ENCODE peak calls at places on chromosome 10, in nine cellular contexts. O is mesenchymal stem cell; G is IMR-90; M is mesendoderm; H is heart left ventricle; V is colonic mucosa; Z is CD8-positive, alpha-beta memory T cell; B is naive thymus-derived CD4-positive, alpha-beta T cell; W is K562. I is an unnamed sample. For H3K4me1, the result is how much of the 10 kb centered on the place peaks cover.

GRCh38 chr10:132651511-132652029 is 114.0 kb downstream of the INPP5A start:
- DNase-seq in Z (no peak), B (no peak), G (no peak), O (no peak), H (peak), M (no peak), V (no peak), W (no peak), I (no peak)

GRCh38 chr10:30502266-30503058 is 68.5 kb downstream of the MAP3K8 start:
- DNase-seq in V (no peak), H (no peak), G (peak), B (no peak), M (peak), O (peak), W (peak), Z (peak), I (no peak)

GRCh38 chr10:6637053-6637452 is 57.0 kb upstream of the PRKCQ start:
- DNase-seq in B (no peak), W (no peak), V (no peak), G (no peak), Z (no peak), O (no peak), M (no peak), H (no peak), I (no peak)

GRCh38 chr10:22805304-22805703 is 90.9 kb upstream of the PIP4K2A start:
- DNase-seq in W (no peak), M (peak), Z (no peak), H (no peak), V (no peak), O (peak), G (peak), B (no peak), I (no peak)

GRCh38 chr10:53406532-53406931 is 633.9 kb upstream of the MBL2 start:
- DNase-seq in H (no peak), W (no peak), B (no peak), M (no peak), G (peak), O (peak), V (no peak), Z (no peak), I (no peak)

GRCh38 chr10:112374724-112375541 is 1.0 kb downstream of the ACSL5 start:
- DNase-seq in V (peak), H (no peak), Z (no peak), G (no peak), M (peak), B (peak), W (no peak), O (peak), I (no peak)

GRCh38 chr10:43061331-43061730 is 15.5 kb upstream of the RET start:
- DNase-seq in W (no peak), M (no peak), B (no peak), Z (no peak), G (no peak), V (no peak), O (no peak), H (no peak), I (no peak)

GRCh38 chr10:102408728-102409603 is 9.6 kb downstream of the PSD start:
- DNase-seq in V (no peak), O (peak), G (peak), M (peak), Z (peak), H (peak), W (peak), B (peak), I (no peak)

GRCh38 chr10:114749545-114749944 is 72.0 kb upstream of the FHIP2A start:
- DNase-seq in G (no peak), M (no peak), O (no peak), H (no peak), V (no peak), W (peak), B (no peak), Z (no peak), I (peak)

GRCh38 chr10:92264249-92264648 is 26.6 kb downstream of the CPEB3 start:
- DNase-seq in H (no peak), M (no peak), V (no peak), Z (no peak), G (no peak), B (no peak), W (no peak), O (no peak), I (no peak)

GRCh38 chr10:53748319-53748718 is 975.7 kb upstream of the MBL2 start:
- DNase-seq in M (no peak), W (no peak), V (no peak), O (no peak), H (no peak), Z (no peak), B (no peak), G (no peak), I (no peak)

GRCh38 chr10:77598606-77599005 is 39.0 kb downstream of the KCNMA1 start:
- DNase-seq in Z (no peak), B (no peak), W (no peak), G (no peak), M (no peak), O (no peak), H (no peak), V (no peak), I (no peak)

GRCh38 chr10:121112618-121113384 is 261.6 kb downstream of the WDR11 start:
- DNase-seq in G (no peak), M (peak), Z (no peak), B (no peak), W (no peak), H (no peak), V (no peak), O (no peak), I (no peak)

DNA sequence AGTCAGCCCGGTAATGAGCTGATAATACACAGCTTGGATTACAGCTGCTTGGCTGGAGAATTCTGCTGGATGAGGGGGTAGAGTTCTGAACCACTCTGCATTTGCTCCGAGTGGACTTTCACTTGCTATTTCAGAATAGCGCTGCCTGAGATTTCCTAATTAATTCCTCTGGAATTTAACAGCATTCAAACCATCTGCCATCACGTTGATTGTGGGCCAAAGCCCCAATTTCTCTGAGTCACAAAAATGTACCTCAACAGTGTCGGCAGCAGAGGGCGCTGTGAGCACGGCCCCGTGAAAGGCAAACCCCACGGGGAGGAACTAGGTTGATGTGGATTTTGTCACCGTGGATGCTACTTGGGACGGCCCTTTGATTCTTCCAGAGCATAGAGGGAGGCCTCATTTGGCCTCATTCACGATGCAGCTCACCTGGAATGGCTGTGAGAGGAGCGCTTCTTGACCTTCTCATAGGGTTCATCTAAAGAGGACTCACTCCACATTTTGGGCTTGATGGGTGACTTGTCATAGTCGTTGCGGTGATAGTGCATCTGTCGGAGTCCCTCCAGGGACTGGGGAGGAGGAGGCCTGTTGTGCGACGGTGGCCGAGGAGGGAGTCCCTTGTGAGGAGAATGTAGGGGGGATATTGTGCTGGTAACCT is 73.3 kb downstream of the PRPF18 start:
- DNase-seq in W (peak), M (peak), V (peak), B (peak), O (peak), H (peak), G (peak), Z (peak), I (peak)
- H3K27ac ChIP-seq in W (no peak), M (no peak), V (no peak), B (no peak), O (peak), H (peak), G (peak), Z (no peak), I (peak)

GRCh38 chr10:103661198-103661950 is 167.9 kb downstream of the NEURL1 start:
- DNase-seq in V (peak), W (no peak), H (peak), G (peak), M (peak), Z (peak), O (peak), B (peak), I (peak)
- H3K4me1 ChIP-seq in V (under half), W (under half), H (under half), G (under half), M (under half), Z (under half), O (under half), B (under half), I (under half)

GRCh38 chr10:96420610-96421009 is 61.8 kb upstream of the OPALIN start:
- DNase-seq in B (no peak), G (no peak), V (no peak), H (no peak), M (no peak), Z (no peak), O (no peak), W (no peak), I (no peak)

GRCh38 chr10:96421995-96422394 is 63.2 kb upstream of the OPALIN start:
- DNase-seq in O (no peak), Z (no peak), H (no peak), B (no peak), W (no peak), M (no peak), G (no peak), V (no peak), I (no peak)

GRCh38 chr10:96418582-96418981 is 59.8 kb upstream of the OPALIN start:
- DNase-seq in M (no peak), G (no peak), Z (no peak), O (no peak), W (no peak), H (no peak), V (no peak), B (no peak), I (no peak)

GRCh38 chr10:96419351-96419750 is 60.5 kb upstream of the OPALIN start:
- DNase-seq in G (no peak), Z (no peak), V (no peak), W (no peak), B (no peak), M (no peak), H (no peak), O (no peak), I (no peak)

DNA sequence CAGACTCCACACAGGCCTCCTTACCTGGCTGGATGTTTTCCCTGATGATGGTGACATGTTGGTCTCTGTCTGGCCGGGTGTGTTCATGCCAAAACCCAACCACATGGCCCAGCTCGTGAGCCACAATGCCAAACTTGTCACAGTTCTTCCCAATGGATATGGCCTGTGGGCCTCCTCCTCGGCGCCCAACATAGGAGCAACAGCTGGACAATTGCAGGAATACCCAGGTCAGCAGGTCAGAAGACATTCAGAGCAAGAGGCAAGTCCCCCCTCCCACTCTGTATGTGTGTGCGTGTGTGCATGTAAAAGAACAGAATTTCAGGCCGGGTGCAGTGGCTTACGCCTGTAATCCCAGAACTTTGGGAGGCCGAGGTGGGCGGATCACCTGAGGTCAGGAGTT is 63.7 kb upstream of the OPALIN start:
- DNase-seq in B (no peak), M (no peak), W (no peak), H (no peak), Z (no peak), G (no peak), O (no peak), V (no peak), I (no peak)
- H3K27ac ChIP-seq in B (no peak), M (no peak), W (no peak), H (no peak), Z (no peak), G (no peak), O (no peak), V (no peak), I (no peak)

GRCh38 chr10:18875480-18875879 is 173.1 kb upstream of the MALRD1 start:
- DNase-seq in W (no peak), G (peak), Z (no peak), V (no peak), B (no peak), O (no peak), H (no peak), M (no peak), I (no peak)
- H3K4me1 ChIP-seq in W (under half), G (under half), Z (under half), V (under half), B (under half), O (under half), H (under half), M (under half), I (under half)

DNA sequence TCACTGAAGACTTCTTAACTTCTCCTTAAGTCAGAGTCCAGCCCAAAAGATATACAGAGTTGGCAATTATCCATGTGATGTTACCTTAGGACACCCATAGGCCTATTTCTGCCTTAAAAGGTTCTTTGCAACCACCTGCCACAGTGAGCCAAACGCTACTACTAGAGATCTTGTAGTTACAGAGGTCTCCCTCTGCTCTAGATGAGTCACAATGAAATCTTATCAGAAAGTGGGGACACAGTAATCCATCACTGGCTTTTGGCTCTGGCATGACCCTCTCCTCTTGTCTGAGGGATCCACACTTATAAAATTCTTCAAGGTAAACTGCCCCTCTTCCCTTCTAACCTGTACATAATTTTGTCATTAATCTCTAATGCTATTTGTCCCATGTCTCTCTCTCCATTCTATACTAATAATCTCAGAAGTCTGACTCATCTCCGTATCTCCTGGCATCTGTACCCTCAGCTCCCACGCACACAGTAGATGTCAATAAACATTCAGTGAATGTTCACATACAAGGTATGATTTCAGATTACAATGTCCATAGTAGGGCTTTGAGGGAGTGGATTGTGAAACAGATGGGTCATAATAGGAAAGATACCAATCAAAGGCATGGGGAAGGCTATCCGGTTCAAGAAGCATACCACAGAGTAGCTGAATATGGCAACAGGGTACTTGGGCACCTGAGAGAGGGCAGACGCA is 112.1 kb downstream of the SGMS1 start:
- DNase-seq in W (peak), O (no peak), H (no peak), B (no peak), V (no peak), M (no peak), Z (no peak), G (peak), I (no peak)
- H3K27ac ChIP-seq in W (no peak), O (no peak), H (no peak), B (no peak), V (no peak), M (no peak), Z (no peak), G (no peak), I (peak)

DNA sequence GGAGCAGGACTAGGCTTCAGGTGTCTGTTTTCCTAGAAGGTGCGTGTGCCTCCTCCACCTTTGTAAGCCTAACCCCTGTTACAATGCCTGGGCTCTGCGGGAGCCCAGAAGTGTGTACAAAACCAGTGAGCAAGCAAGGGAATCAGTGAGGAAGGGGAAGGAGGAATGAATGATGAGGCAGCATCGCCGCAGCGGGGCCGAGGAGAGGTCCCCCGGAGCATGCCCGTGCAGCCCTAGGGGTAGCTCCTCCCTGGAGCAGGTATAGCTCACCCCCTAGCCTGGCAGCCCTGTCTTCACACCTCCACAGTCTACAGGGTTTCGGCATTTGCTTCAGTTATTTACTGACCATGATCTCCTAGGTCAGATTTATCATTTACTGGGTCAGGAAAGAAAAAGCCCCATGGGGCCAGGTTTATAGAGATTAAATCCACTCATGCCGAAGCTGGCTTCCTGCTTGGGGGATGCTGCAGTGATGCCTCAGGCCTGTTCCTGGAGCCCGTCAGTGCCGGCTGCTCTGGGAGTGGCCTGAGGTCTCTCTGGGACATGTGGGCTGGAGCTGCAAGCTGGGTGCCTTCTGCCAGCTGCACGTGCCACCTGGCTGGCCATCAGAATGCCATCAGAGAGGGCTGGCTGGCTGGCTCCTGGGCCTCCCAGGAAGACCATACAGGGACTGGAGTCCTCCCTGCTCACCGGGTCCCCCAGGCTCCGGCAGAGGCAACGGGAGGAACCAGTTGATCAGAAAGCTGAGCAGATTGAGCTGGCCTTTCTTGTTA is 138.9 kb downstream of the GRK5 start:
- DNase-seq in O (no peak), W (no peak), H (peak), B (no peak), Z (peak), M (no peak), G (no peak), V (no peak), I (no peak)
- H3K4me1 ChIP-seq in O (under half), W (under half), H (under half), B (under half), Z (under half), M (under half), G (under half), V (under half), I (under half)

GRCh38 chr10:75181073-75181472 is 29.5 kb upstream of the VDAC2 start:
- DNase-seq in Z (no peak), G (peak), B (no peak), O (no peak), W (no peak), H (no peak), M (no peak), V (no peak), I (no peak)

GRCh38 chr10:75176046-75176445 is 34.5 kb upstream of the VDAC2 start:
- DNase-seq in G (no peak), V (no peak), O (no peak), B (no peak), M (no peak), W (no peak), H (no peak), Z (no peak), I (no peak)

GRCh38 chr10:75176736-75177135 is 33.9 kb upstream of the VDAC2 start:
- DNase-seq in B (no peak), M (no peak), O (no peak), H (no peak), V (no peak), W (no peak), Z (no peak), G (no peak), I (no peak)

GRCh38 chr10:75179657-75180177 is 30.9 kb upstream of the VDAC2 start:
- DNase-seq in W (no peak), O (no peak), H (no peak), V (no peak), G (peak), M (no peak), B (no peak), Z (no peak), I (no peak)

GRCh38 chr10:75180592-75180991 is 30.0 kb upstream of the VDAC2 start:
- DNase-seq in V (no peak), Z (no peak), B (no peak), W (no peak), O (no peak), H (no peak), G (peak), M (no peak), I (no peak)
- H3K27ac ChIP-seq in V (no peak), Z (no peak), B (no peak), W (no peak), O (no peak), H (peak), G (peak), M (no peak), I (no peak)

DNA sequence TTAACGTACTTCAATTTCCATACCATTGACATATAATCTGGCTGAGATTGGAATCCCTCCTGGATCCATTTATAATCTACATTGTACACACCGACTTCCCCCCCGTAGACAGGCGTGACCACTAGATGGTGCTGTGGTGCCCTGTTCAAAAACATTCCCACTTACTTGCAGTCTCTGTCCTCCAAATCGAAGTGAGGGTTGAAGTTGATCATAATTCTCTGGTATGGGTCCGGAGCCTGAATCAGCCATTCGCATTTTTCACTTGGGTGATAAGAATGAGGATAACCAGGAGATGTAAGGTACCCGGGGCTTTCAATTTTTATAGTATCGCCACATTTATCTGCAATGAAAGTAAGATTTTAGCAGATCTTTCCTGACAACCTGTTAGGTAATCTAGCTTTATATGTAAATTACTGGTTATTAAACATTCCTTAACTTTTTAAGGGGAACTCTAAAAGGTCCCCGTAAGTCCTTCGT is 3.9 kb downstream of the NRP1 start:
- DNase-seq in V (peak), G (peak), Z (peak), O (peak), H (peak), W (peak), M (peak), B (peak), I (peak)
- H3K4me1 ChIP-seq in V (under half), G (under half), Z (under half), O (under half), H (under half), W (under half), M (under half), B (under half), I (under half)

DNA sequence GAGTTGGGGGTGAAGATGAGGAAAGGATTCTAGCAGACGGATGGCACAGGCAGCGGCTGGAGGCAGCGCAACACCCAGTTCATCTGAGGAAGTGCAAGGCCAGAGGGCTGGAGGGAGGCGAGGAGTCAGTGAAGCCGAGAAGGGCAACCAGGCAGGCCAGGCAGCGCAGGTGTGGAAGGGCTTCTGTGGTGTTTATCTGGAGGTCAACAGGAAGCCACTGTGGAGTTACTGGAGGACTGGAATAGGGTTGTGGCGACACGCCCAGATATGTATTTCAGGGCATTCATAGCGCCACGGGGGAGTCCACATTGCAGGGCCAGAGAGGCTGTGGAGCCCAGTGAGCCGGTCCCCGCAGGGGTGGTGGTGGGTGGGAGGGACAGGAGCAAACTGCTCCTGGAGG is 150.6 kb downstream of the CDH23 start:
- DNase-seq in W (peak), Z (no peak), B (no peak), G (no peak), H (no peak), V (no peak), O (no peak), M (no peak), I (no peak)
- H3K27ac ChIP-seq in W (no peak), Z (no peak), B (no peak), G (no peak), H (peak), V (no peak), O (no peak), M (no peak), I (no peak)

I was measured in lung.